ENCODE peak calls at places on chromosome 12, in four cellular contexts. One of them, this sample, is unnamed.

GRCh38 chr12:96187675-96188355 is 6.4 kb upstream of the ELK3 start:
- DNase-seq in stimulated activated CD4-positive, alpha-beta T cell treated with anti-CD3 and anti-CD28 coated beads, Interleukin-2, amount 100 ng/mL, for 48 hours: no peak
- DNase-seq in astrocyte of the spinal cord: no peak
- DNase-seq in cardiac septum: no peak
- DNase-seq in this sample: no peak

GRCh38 chr12:7959278-7960063 is 23.5 kb upstream of the SLC2A3 start:
- DNase-seq in astrocyte of the spinal cord: peak
- DNase-seq in stimulated activated CD4-positive, alpha-beta T cell treated with anti-CD3 and anti-CD28 coated beads, Interleukin-2, amount 100 ng/mL, for 48 hours: no peak
- DNase-seq in cardiac septum: peak
- DNase-seq in this sample: no peak

GRCh38 chr12:113329022-113329790 is 5.7 kb downstream of the SLC8B1 start:
- DNase-seq in stimulated activated CD4-positive, alpha-beta T cell treated with anti-CD3 and anti-CD28 coated beads, Interleukin-2, amount 100 ng/mL, for 48 hours: no peak
- DNase-seq in cardiac septum: no peak
- DNase-seq in astrocyte of the spinal cord: no peak
- DNase-seq in this sample: no peak

GRCh38 chr12:3293446-3294161 is 197.4 kb upstream of the PRMT8 start:
- DNase-seq in astrocyte of the spinal cord: no peak
- DNase-seq in cardiac septum: no peak
- DNase-seq in stimulated activated CD4-positive, alpha-beta T cell treated with anti-CD3 and anti-CD28 coated beads, Interleukin-2, amount 100 ng/mL, for 48 hours: no peak
- DNase-seq in this sample: no peak

GRCh38 chr12:83008703-83009102 is 322.0 kb downstream of the TMTC2 start:
- DNase-seq in stimulated activated CD4-positive, alpha-beta T cell treated with anti-CD3 and anti-CD28 coated beads, Interleukin-2, amount 100 ng/mL, for 48 hours: no peak
- DNase-seq in astrocyte of the spinal cord: no peak
- DNase-seq in cardiac septum: no peak
- DNase-seq in this sample: no peak

GRCh38 chr12:112419269-112420133 is 754 bp downstream of the PTPN11 start:
- DNase-seq in astrocyte of the spinal cord: peak
- DNase-seq in stimulated activated CD4-positive, alpha-beta T cell treated with anti-CD3 and anti-CD28 coated beads, Interleukin-2, amount 100 ng/mL, for 48 hours: no peak
- DNase-seq in cardiac septum: peak
- DNase-seq in this sample: peak

GRCh38 chr12:88420460-88420859 is 159.8 kb downstream of the KITLG start:
- DNase-seq in stimulated activated CD4-positive, alpha-beta T cell treated with anti-CD3 and anti-CD28 coated beads, Interleukin-2, amount 100 ng/mL, for 48 hours: no peak
- DNase-seq in astrocyte of the spinal cord: peak
- DNase-seq in cardiac septum: no peak
- DNase-seq in this sample: no peak

GRCh38 chr12:9776795-9777194 is 16.1 kb upstream of the CD69 start:
- DNase-seq in astrocyte of the spinal cord: no peak
- DNase-seq in cardiac septum: no peak
- DNase-seq in stimulated activated CD4-positive, alpha-beta T cell treated with anti-CD3 and anti-CD28 coated beads, Interleukin-2, amount 100 ng/mL, for 48 hours: no peak
- DNase-seq in this sample: no peak

GRCh38 chr12:52036587-52037171 is 14.6 kb upstream of the NR4A1 start:
- DNase-seq in cardiac septum: peak
- DNase-seq in stimulated activated CD4-positive, alpha-beta T cell treated with anti-CD3 and anti-CD28 coated beads, Interleukin-2, amount 100 ng/mL, for 48 hours: peak
- DNase-seq in astrocyte of the spinal cord: peak
- DNase-seq in this sample: no peak

GRCh38 chr12:96397756-96398421 is 2.4 kb downstream of the CDK17 start:
- DNase-seq in cardiac septum: no peak
- DNase-seq in astrocyte of the spinal cord: peak
- DNase-seq in stimulated activated CD4-positive, alpha-beta T cell treated with anti-CD3 and anti-CD28 coated beads, Interleukin-2, amount 100 ng/mL, for 48 hours: no peak
- DNase-seq in this sample: peak

GRCh38 chr12:63419119-63419518 is 249.2 kb downstream of the DPY19L2 start:
- DNase-seq in astrocyte of the spinal cord: no peak
- DNase-seq in stimulated activated CD4-positive, alpha-beta T cell treated with anti-CD3 and anti-CD28 coated beads, Interleukin-2, amount 100 ng/mL, for 48 hours: no peak
- DNase-seq in cardiac septum: no peak
- DNase-seq in this sample: no peak

GRCh38 chr12:75961878-75962277 is 69.7 kb downstream of the PHLDA1 start:
- DNase-seq in astrocyte of the spinal cord: no peak
- DNase-seq in stimulated activated CD4-positive, alpha-beta T cell treated with anti-CD3 and anti-CD28 coated beads, Interleukin-2, amount 100 ng/mL, for 48 hours: no peak
- DNase-seq in cardiac septum: no peak
- DNase-seq in this sample: no peak

GRCh38 chr12:98344034-98344565 is 171.3 kb upstream of the TMPO start:
- DNase-seq in stimulated activated CD4-positive, alpha-beta T cell treated with anti-CD3 and anti-CD28 coated beads, Interleukin-2, amount 100 ng/mL, for 48 hours: no peak
- DNase-seq in cardiac septum: no peak
- DNase-seq in astrocyte of the spinal cord: no peak
- DNase-seq in this sample: no peak

GRCh38 chr12:67018105-67018504 is 251.1 kb upstream of the CAND1 start:
- DNase-seq in cardiac septum: no peak
- DNase-seq in astrocyte of the spinal cord: no peak
- DNase-seq in stimulated activated CD4-positive, alpha-beta T cell treated with anti-CD3 and anti-CD28 coated beads, Interleukin-2, amount 100 ng/mL, for 48 hours: no peak
- DNase-seq in this sample: no peak

GRCh38 chr12:7144414-7145120 is 14.4 kb downstream of the CLSTN3 start:
- DNase-seq in astrocyte of the spinal cord: peak
- DNase-seq in stimulated activated CD4-positive, alpha-beta T cell treated with anti-CD3 and anti-CD28 coated beads, Interleukin-2, amount 100 ng/mL, for 48 hours: no peak
- DNase-seq in cardiac septum: no peak
- DNase-seq in this sample: peak

GRCh38 chr12:13197526-13198141 is 1.1 kb downstream of the EMP1 start:
- DNase-seq in cardiac septum: no peak
- DNase-seq in astrocyte of the spinal cord: no peak
- DNase-seq in stimulated activated CD4-positive, alpha-beta T cell treated with anti-CD3 and anti-CD28 coated beads, Interleukin-2, amount 100 ng/mL, for 48 hours: no peak
- DNase-seq in this sample: no peak

GRCh38 chr12:27292718-27293117 is 39.9 kb upstream of the BMAL2 start:
- DNase-seq in astrocyte of the spinal cord: no peak
- DNase-seq in stimulated activated CD4-positive, alpha-beta T cell treated with anti-CD3 and anti-CD28 coated beads, Interleukin-2, amount 100 ng/mL, for 48 hours: no peak
- DNase-seq in cardiac septum: no peak
- DNase-seq in this sample: no peak

GRCh38 chr12:52949413-52950331 is 754 bp downstream of the KRT18 start:
- DNase-seq in cardiac septum: no peak
- DNase-seq in stimulated activated CD4-positive, alpha-beta T cell treated with anti-CD3 and anti-CD28 coated beads, Interleukin-2, amount 100 ng/mL, for 48 hours: no peak
- DNase-seq in astrocyte of the spinal cord: peak
- DNase-seq in this sample: no peak

GRCh38 chr12:122888232-122888752 is 7.6 kb downstream of the VPS37B start:
- DNase-seq in cardiac septum: peak
- DNase-seq in astrocyte of the spinal cord: peak
- DNase-seq in stimulated activated CD4-positive, alpha-beta T cell treated with anti-CD3 and anti-CD28 coated beads, Interleukin-2, amount 100 ng/mL, for 48 hours: no peak
- DNase-seq in this sample: peak

GRCh38 chr12:14765398-14765797 is 37.9 kb downstream of the WBP11 start:
- DNase-seq in cardiac septum: no peak
- DNase-seq in stimulated activated CD4-positive, alpha-beta T cell treated with anti-CD3 and anti-CD28 coated beads, Interleukin-2, amount 100 ng/mL, for 48 hours: no peak
- DNase-seq in astrocyte of the spinal cord: no peak
- DNase-seq in this sample: no peak

This sample was measured in pons.